ENCODE peak calls at places on chromosomes 2 and 18, in four cellular contexts. H, S, W and R are unnamed samples.

GRCh38 chr2:42047488-42048317 is at the start of gene PKDCC:
- DNase-seq in H (peak), S (peak), W (no peak), R (peak)

GRCh38 chr18:76256897-76257500 is 238.0 kb downstream of the ZNF516 start:
- DNase-seq in H (no peak), S (peak), W (peak), R (no peak)

GRCh38 chr2:48715956-48716355 is 39.6 kb downstream of the LHCGR start:
- DNase-seq in H (no peak), S (no peak), W (no peak), R (no peak)

GRCh38 chr2:17583166-17583565 is 42.7 kb downstream of the VSNL1 start:
- DNase-seq in H (no peak), S (no peak), W (no peak), R (no peak)

GRCh38 chr2:159375241-159375640 is 88.7 kb upstream of the WDSUB1 start:
- DNase-seq in H (no peak), S (no peak), W (no peak), R (no peak)

GRCh38 chr2:216992056-216992455 is 132.2 kb upstream of the TNP1 start:
- DNase-seq in H (no peak), S (no peak), W (no peak), R (no peak)

GRCh38 chr18:13406049-13406615 is 187.6 kb downstream of the LDLRAD4 start:
- DNase-seq in H (no peak), S (no peak), W (no peak), R (no peak)

GRCh38 chr18:79389689-79390088 is 6.0 kb upstream of the NFATC1 start:
- DNase-seq in H (no peak), S (no peak), W (no peak), R (no peak)

GRCh38 chr2:40511661-40512213 is 59.8 kb upstream of the SLC8A1 start:
- DNase-seq in H (no peak), S (no peak), W (no peak), R (no peak)

GRCh38 chr2:96756788-96757476 is 3.8 kb upstream of the CNNM4 start:
- DNase-seq in H (no peak), S (no peak), W (no peak), R (no peak)

GRCh38 chr2:5825686-5826085 is 133.5 kb downstream of the SOX11 start:
- DNase-seq in H (no peak), S (no peak), W (no peak), R (no peak)

GRCh38 chr2:240131941-240132650 is 4.0 kb downstream of the COPS9 start:
- DNase-seq in H (no peak), S (no peak), W (no peak), R (no peak)

GRCh38 chr2:73759287-73759764 is 20.6 kb downstream of the DUSP11 start:
- DNase-seq in H (no peak), S (no peak), W (no peak), R (no peak)

GRCh38 chr2:233040571-233040970 is 8.1 kb downstream of the NEU2 start:
- DNase-seq in H (no peak), S (no peak), W (no peak), R (no peak)

GRCh38 chr2:20781656-20782265 is 41.1 kb downstream of the LDAH start:
- DNase-seq in H (no peak), S (no peak), W (no peak), R (peak)

GRCh38 chr2:28444951-28445350 is 50.9 kb upstream of the PLB1 start:
- DNase-seq in H (no peak), S (no peak), W (no peak), R (no peak)

GRCh38 chr2:217120429-217120828 is 260.6 kb upstream of the TNP1 start:
- DNase-seq in H (no peak), S (no peak), W (no peak), R (no peak)

GRCh38 chr18:11368020-11368419 is 218.7 kb upstream of the PIEZO2 start:
- DNase-seq in H (no peak), S (no peak), W (no peak), R (no peak)

GRCh38 chr18:39788395-39788794 is 2166.6 kb upstream of the PIK3C3 start:
- DNase-seq in H (no peak), S (no peak), W (no peak), R (no peak)

GRCh38 chr2:167825664-167826063 is 421.7 kb downstream of the STK39 start:
- DNase-seq in H (no peak), S (no peak), W (no peak), R (no peak)

GRCh38 chr18:63646916-63647315 is 2.9 kb upstream of the SERPINB4 start:
- DNase-seq in H (no peak), S (no peak), W (no peak), R (no peak)

GRCh38 chr2:8555543-8555942 is 126.3 kb upstream of the ID2 start:
- DNase-seq in H (no peak), S (no peak), W (no peak), R (no peak)

GRCh38 chr2:222535477-222535876 is 111.1 kb downstream of the SGPP2 start:
- DNase-seq in H (no peak), S (no peak), W (no peak), R (no peak)

GRCh38 chr2:162125138-162125537 is 26.9 kb downstream of the GCG start:
- DNase-seq in H (no peak), S (no peak), W (no peak), R (no peak)

GRCh38 chr2:168642873-168643272 is 159.6 kb upstream of the NOSTRIN start:
- DNase-seq in H (no peak), S (no peak), W (no peak), R (no peak)

GRCh38 chr2:121599963-121600651 is 49.2 kb downstream of the CLASP1 start:
- DNase-seq in H (no peak), S (no peak), W (no peak), R (no peak)

GRCh38 chr2:176885661-176886060 is 326.9 kb upstream of the HNRNPA3 start:
- DNase-seq in H (no peak), S (no peak), W (no peak), R (no peak)

GRCh38 chr18:74281011-74281638 is 10.6 kb downstream of the CYB5A start:
- DNase-seq in H (no peak), S (peak), W (no peak), R (no peak)